ENCODE peak calls at places on chromosomes 6 and 20, in ten cellular contexts. P is T1000; L is heart left ventricle; B is cardiac fibroblast; T is coronary artery; I is prostate gland; G is activated CD4-positive, alpha-beta T cell treated with anti-CD3 and anti-CD28 coated beads, Interleukin-2, amount 10 ng/mL, durations not matched to agents 7 days and 5 days; X is stromal cell of bone marrow; J is kidney tubule cell; U is HT1080. O is an unnamed sample.

GRCh38 chr6:28239636-28240035 is 12.4 kb downstream of the ZKSCAN4 start:
- DNase-seq in U (no peak), L (no peak), I (no peak), T (no peak), B (no peak), J (no peak), P (no peak), G (no peak), X (no peak), O (no peak)

GRCh38 chr20:36472656-36473071 is 68.7 kb upstream of the MYL9 start:
- DNase-seq in B (no peak), L (no peak), J (peak), P (no peak), I (peak), X (no peak), G (peak), T (no peak), U (no peak), O (peak)

GRCh38 chr6:16060039-16060438 is 68.8 kb upstream of the MYLIP start:
- DNase-seq in B (no peak), U (no peak), P (no peak), L (no peak), J (no peak), G (no peak), I (no peak), X (no peak), T (no peak), O (no peak)

GRCh38 chr6:46509063-46509462 is 17.8 kb upstream of the RCAN2 start:
- DNase-seq in L (no peak), U (no peak), G (no peak), B (no peak), I (no peak), P (no peak), J (no peak), X (no peak), T (no peak), O (no peak)

GRCh38 chr20:58986968-58987517 is 6.0 kb downstream of the NELFCD start:
- DNase-seq in T (peak), U (no peak), J (no peak), B (no peak), L (no peak), G (no peak), X (no peak), P (no peak), I (no peak), O (no peak)

GRCh38 chr6:12555781-12556180 is 160.8 kb upstream of the PHACTR1 start:
- DNase-seq in B (peak), J (no peak), X (no peak), G (no peak), L (no peak), T (no peak), I (no peak), P (no peak), U (no peak), O (no peak)

GRCh38 chr20:34675993-34676641 is 775 bp downstream of the PIGU start:
- DNase-seq in L (no peak), B (no peak), J (no peak), X (no peak), G (no peak), U (no peak), P (no peak), I (no peak), T (no peak), O (no peak)

GRCh38 chr20:10647471-10647870 is 26.3 kb downstream of the JAG1 start:
- DNase-seq in L (no peak), T (peak), P (no peak), B (no peak), J (no peak), I (no peak), G (peak), X (no peak), U (no peak), O (peak)

GRCh38 chr6:44342489-44342888 is at the start of gene SPATS1:
- DNase-seq in J (no peak), I (peak), X (no peak), B (no peak), U (no peak), T (no peak), L (peak), P (no peak), G (no peak), O (no peak)

GRCh38 chr6:215335-216034 is 76.8 kb upstream of the DUSP22 start:
- DNase-seq in L (no peak), G (peak), I (no peak), X (no peak), P (no peak), U (peak), J (peak), B (peak), T (no peak), O (no peak)

GRCh38 chr20:52494244-52494643 is 302.7 kb upstream of the ZFP64 start:
- DNase-seq in J (peak), P (peak), B (peak), G (peak), I (no peak), X (peak), L (no peak), T (no peak), U (peak), O (peak)

GRCh38 chr6:68634503-68635411 is at the start of gene ADGRB3:
- DNase-seq in L (peak), U (peak), I (peak), G (peak), X (no peak), B (peak), J (peak), T (peak), P (peak), O (peak)

GRCh38 chr6:25788305-25788922 is 33.9 kb downstream of the SLC17A4 start:
- DNase-seq in G (peak), B (peak), X (peak), J (peak), L (no peak), T (no peak), U (peak), I (peak), P (no peak), O (peak)

GRCh38 chr6:74068945-74069570 is 373.1 kb downstream of the CD109 start:
- DNase-seq in T (no peak), G (no peak), I (no peak), B (peak), L (no peak), X (peak), P (no peak), U (peak), J (no peak), O (no peak)

GRCh38 chr20:21840991-21841390 is 135.5 kb downstream of the PAX1 start:
- DNase-seq in T (no peak), U (peak), L (no peak), P (no peak), J (no peak), X (peak), G (no peak), B (no peak), I (no peak), O (no peak)

GRCh38 chr6:4612636-4613171 is 163.5 kb upstream of the CDYL start:
- DNase-seq in P (no peak), I (no peak), B (peak), G (no peak), T (no peak), X (peak), U (no peak), L (no peak), J (no peak), O (no peak)

GRCh38 chr20:58366016-58366415 is 23.0 kb upstream of the VAPB start:
- DNase-seq in B (no peak), X (no peak), G (no peak), I (no peak), L (no peak), U (no peak), P (no peak), T (no peak), J (no peak), O (no peak)

GRCh38 chr6:160190974-160191373 is 67.6 kb downstream of the SLC22A2 start:
- DNase-seq in B (no peak), U (no peak), X (no peak), T (no peak), L (no peak), I (no peak), G (no peak), P (no peak), J (no peak), O (no peak)

GRCh38 chr20:64101731-64102621 is 5.4 kb downstream of the NPBWR2 start:
- DNase-seq in J (no peak), U (no peak), L (peak), B (no peak), G (peak), X (no peak), T (no peak), I (peak), P (no peak), O (peak)

GRCh38 chr6:34912715-34913464 is 23.8 kb downstream of the ANKS1A start:
- DNase-seq in L (no peak), B (peak), I (no peak), X (peak), P (no peak), J (peak), T (no peak), U (peak), G (peak), O (peak)

GRCh38 chr6:111050265-111051023 is 36.9 kb upstream of the SLC16A10 start:
- DNase-seq in X (no peak), I (no peak), T (no peak), U (no peak), B (no peak), G (no peak), P (no peak), L (no peak), J (no peak), O (no peak)

GRCh38 chr6:25017932-25018581 is 82.3 kb upstream of the RIPOR2 start:
- DNase-seq in U (peak), B (peak), T (no peak), P (no peak), G (peak), L (peak), J (peak), I (peak), X (peak), O (peak)

GRCh38 chr6:147132889-147133288 is 71.3 kb upstream of the STXBP5 start:
- DNase-seq in L (no peak), U (no peak), B (peak), G (no peak), J (peak), T (no peak), I (no peak), P (no peak), X (no peak), O (no peak)

GRCh38 chr6:137510923-137511322 is 16.7 kb upstream of the OLIG3 start:
- DNase-seq in U (no peak), P (no peak), B (no peak), J (no peak), G (no peak), T (no peak), I (no peak), X (no peak), L (no peak), O (no peak)

GRCh38 chr6:3315841-3316240 is 57.1 kb downstream of the PSMG4 start:
- DNase-seq in P (no peak), U (no peak), X (no peak), I (no peak), L (no peak), G (no peak), T (no peak), J (no peak), B (peak), O (no peak)

GRCh38 chr6:129901910-129902309 is 40.8 kb upstream of the TMEM244 start:
- DNase-seq in L (no peak), I (no peak), B (peak), U (peak), T (no peak), P (no peak), G (no peak), J (peak), X (no peak), O (no peak)

GRCh38 chr6:19204445-19204844 is 632.7 kb upstream of the ID4 start:
- DNase-seq in L (no peak), X (no peak), I (no peak), T (no peak), P (no peak), U (no peak), G (no peak), J (peak), B (no peak), O (no peak)

GRCh38 chr20:50776122-50776795 is 18.6 kb upstream of the BCAS4 start:
- DNase-seq in G (no peak), B (no peak), X (no peak), T (peak), U (no peak), I (no peak), P (no peak), J (no peak), L (no peak), O (no peak)

GRCh38 chr20:20184711-20185110 is 132.4 kb downstream of the CFAP61 start:
- DNase-seq in U (no peak), B (no peak), G (no peak), I (no peak), J (peak), L (no peak), X (no peak), T (no peak), P (no peak), O (no peak)

GRCh38 chr6:3137057-3137777 is 18.7 kb downstream of the BPHL start:
- DNase-seq in J (peak), T (no peak), L (no peak), U (no peak), P (no peak), I (no peak), X (no peak), G (no peak), B (no peak), O (no peak)

O was measured in activated CD8-positive, alpha-beta T cell treated with anti-CD3 and anti-CD28 coated beads, Interleukin-2, amount 10 ng/mL, durations not matched to agents 7 days and 5 days.